ENCODE peak calls at places on chromosomes 11 and 22, in four cellular contexts. One of them, this sample, is unnamed.

GRCh38 chr22:37166675-37167066 is 17.0 kb upstream of the IL2RB start:
- DNase-seq in HepG2: peak
- DNase-seq in K562: peak
- DNase-seq in A549: peak
- DNase-seq in this sample: peak

GRCh38 chr11:7890417-7891179 is 40.5 kb downstream of the OR10A6 start:
- DNase-seq in HepG2: no peak
- DNase-seq in K562: no peak
- DNase-seq in A549: no peak
- DNase-seq in this sample: no peak

GRCh38 chr11:76604081-76604601 is 66.4 kb downstream of the LRRC32 start:
- DNase-seq in HepG2: no peak
- DNase-seq in K562: no peak
- DNase-seq in A549: no peak
- DNase-seq in this sample: no peak

GRCh38 chr11:93287434-93287833 is 43.1 kb upstream of the DEUP1 start:
- DNase-seq in A549: no peak
- DNase-seq in HepG2: no peak
- DNase-seq in K562: no peak
- DNase-seq in this sample: no peak

GRCh38 chr11:2898366-2899079 is 12.9 kb upstream of the CDKN1C start:
- DNase-seq in A549: peak
- DNase-seq in HepG2: peak
- DNase-seq in K562: peak
- DNase-seq in this sample: no peak

GRCh38 chr11:74312321-74312720 is 881 bp upstream of the P4HA3 start:
- DNase-seq in A549: peak
- DNase-seq in HepG2: no peak
- DNase-seq in K562: no peak
- DNase-seq in this sample: no peak

GRCh38 chr11:66478823-66479740 is 1.2 kb upstream of the DPP3 start:
- DNase-seq in HepG2: peak
- DNase-seq in K562: peak
- DNase-seq in A549: peak
- DNase-seq in this sample: peak

GRCh38 chr11:72523991-72524390 is 89.7 kb upstream of the CLPB start:
- DNase-seq in K562: no peak
- DNase-seq in A549: no peak
- DNase-seq in HepG2: no peak
- DNase-seq in this sample: no peak

GRCh38 chr22:34416321-34416900 is 496.1 kb upstream of the LARGE1 start:
- DNase-seq in HepG2: no peak
- DNase-seq in A549: no peak
- DNase-seq in K562: no peak
- DNase-seq in this sample: no peak

GRCh38 chr11:14184548-14184947 is 174.4 kb downstream of the RRAS2 start:
- DNase-seq in A549: no peak
- DNase-seq in K562: no peak
- DNase-seq in HepG2: peak
- DNase-seq in this sample: no peak

GRCh38 chr11:17313349-17314231 is 37.1 kb downstream of the NUCB2 start:
- DNase-seq in K562: no peak
- DNase-seq in A549: no peak
- DNase-seq in HepG2: no peak
- DNase-seq in this sample: no peak

GRCh38 chr11:70558651-70559050 is 160.3 kb downstream of the CTTN start:
- DNase-seq in K562: no peak
- DNase-seq in HepG2: no peak
- DNase-seq in A549: no peak
- DNase-seq in this sample: no peak

GRCh38 chr11:114147389-114148382 is 88.2 kb downstream of the ZBTB16 start:
- DNase-seq in HepG2: no peak
- DNase-seq in A549: no peak
- DNase-seq in K562: peak
- DNase-seq in this sample: no peak

GRCh38 chr22:29716814-29717213 is 3.0 kb upstream of the CABP7 start:
- DNase-seq in K562: peak
- DNase-seq in HepG2: peak
- DNase-seq in A549: peak
- DNase-seq in this sample: peak

GRCh38 chr11:2589538-2589934 is 110.3 kb downstream of the KCNQ1OT1 start:
- DNase-seq in HepG2: no peak
- DNase-seq in K562: no peak
- DNase-seq in A549: no peak
- DNase-seq in this sample: no peak

GRCh38 chr11:70315726-70316125 is 45.2 kb downstream of the PPFIA1 start:
- DNase-seq in A549: no peak
- DNase-seq in K562: no peak
- DNase-seq in HepG2: no peak
- DNase-seq in this sample: no peak

GRCh38 chr11:13288375-13289029 is 10.9 kb downstream of the BMAL1 start:
- DNase-seq in A549: no peak
- DNase-seq in K562: no peak
- DNase-seq in HepG2: no peak
- DNase-seq in this sample: no peak

GRCh38 chr22:16844529-16844928 is 19.3 kb upstream of the XKR3 start:
- DNase-seq in A549: no peak
- DNase-seq in K562: no peak
- DNase-seq in HepG2: no peak
- DNase-seq in this sample: no peak

GRCh38 chr11:100576044-100577021 is 110.8 kb upstream of the ARHGAP42 start:
- DNase-seq in A549: peak
- DNase-seq in K562: peak
- DNase-seq in HepG2: peak
- DNase-seq in this sample: no peak

GRCh38 chr11:45929486-45930030 is 7.1 kb downstream of the LARGE2 start:
- DNase-seq in A549: no peak
- DNase-seq in HepG2: no peak
- DNase-seq in K562: no peak
- DNase-seq in this sample: no peak

GRCh38 chr11:41044747-41045146 is 414.7 kb downstream of the LRRC4C start:
- DNase-seq in K562: no peak
- DNase-seq in HepG2: no peak
- DNase-seq in A549: no peak
- DNase-seq in this sample: no peak

GRCh38 chr11:111918390-111919256 is at the start of gene C11orf52:
- DNase-seq in K562: peak
- DNase-seq in HepG2: peak
- DNase-seq in A549: no peak
- DNase-seq in this sample: peak

GRCh38 chr22:24474221-24474620 is 20.9 kb upstream of the UPB1 start:
- DNase-seq in K562: no peak
- DNase-seq in HepG2: peak
- DNase-seq in A549: peak
- DNase-seq in this sample: no peak

GRCh38 chr11:15493921-15494630 is 379.4 kb downstream of the INSC start:
- DNase-seq in A549: no peak
- DNase-seq in HepG2: no peak
- DNase-seq in K562: no peak
- DNase-seq in this sample: no peak

GRCh38 chr11:120801801-120802689 is 221.9 kb upstream of the TBCEL start:
- DNase-seq in A549: peak
- DNase-seq in K562: peak
- DNase-seq in HepG2: peak
- DNase-seq in this sample: peak

GRCh38 chr11:20873054-20873453 is 203.7 kb downstream of the NELL1 start:
- DNase-seq in K562: peak
- DNase-seq in A549: peak
- DNase-seq in HepG2: peak
- DNase-seq in this sample: peak

GRCh38 chr22:19429950-19430889 is 1.3 kb downstream of the HIRA start:
- DNase-seq in HepG2: peak
- DNase-seq in K562: peak
- DNase-seq in A549: peak
- DNase-seq in this sample: no peak

GRCh38 chr11:9662273-9662672 is 1.6 kb upstream of the SWAP70 start:
- DNase-seq in HepG2: no peak
- DNase-seq in K562: no peak
- DNase-seq in A549: no peak
- DNase-seq in this sample: no peak

GRCh38 chr11:37952035-37952434 is 1354.0 kb upstream of the RAG2 start:
- DNase-seq in K562: no peak
- DNase-seq in A549: no peak
- DNase-seq in HepG2: no peak
- DNase-seq in this sample: no peak

GRCh38 chr11:23041104-23041503 is 180.8 kb upstream of the CCDC179 start:
- DNase-seq in HepG2: no peak
- DNase-seq in K562: no peak
- DNase-seq in A549: no peak
- DNase-seq in this sample: no peak

GRCh38 chr22:23110922-23111527 is 30.8 kb downstream of the RSPH14 start:
- DNase-seq in K562: peak
- DNase-seq in HepG2: no peak
- DNase-seq in A549: no peak
- DNase-seq in this sample: no peak

GRCh38 chr11:11740081-11740702 is 101.6 kb upstream of the USP47 start:
- DNase-seq in HepG2: no peak
- DNase-seq in K562: no peak
- DNase-seq in A549: no peak
- DNase-seq in this sample: no peak

GRCh38 chr11:125123947-125124633 is 12.7 kb upstream of the TMEM218 start:
- DNase-seq in HepG2: peak
- DNase-seq in K562: peak
- DNase-seq in A549: peak
- DNase-seq in this sample: peak

GRCh38 chr11:47177229-47177845 is 658 bp upstream of the ARFGAP2 start:
- DNase-seq in HepG2: peak
- DNase-seq in K562: peak
- DNase-seq in A549: peak
- DNase-seq in this sample: peak

GRCh38 chr22:49487950-49488349 is 339.7 kb downstream of the BRD1 start:
- DNase-seq in K562: no peak
- DNase-seq in HepG2: no peak
- DNase-seq in A549: no peak
- DNase-seq in this sample: peak

GRCh38 chr22:42745118-42745517 is 24.4 kb upstream of the A4GALT start:
- DNase-seq in K562: no peak
- DNase-seq in HepG2: no peak
- DNase-seq in A549: peak
- DNase-seq in this sample: no peak

GRCh38 chr11:23997356-23997755 is 499.5 kb upstream of the LUZP2 start:
- DNase-seq in K562: no peak
- DNase-seq in HepG2: no peak
- DNase-seq in A549: no peak
- DNase-seq in this sample: no peak

GRCh38 chr11:69054397-69055211 is 5.9 kb downstream of the TPCN2 start:
- DNase-seq in HepG2: no peak
- DNase-seq in K562: no peak
- DNase-seq in A549: no peak
- DNase-seq in this sample: no peak
- TF ChIP-seq HMGXB4 in HepG2: no peak
- TF ChIP-seq HMGXB4 in K562: no peak
- TF ChIP-seq HMGXB4 in A549: no peak
- TF ChIP-seq HMGXB4 in this sample: no peak

GRCh38 chr11:85187992-85188391 is 439.2 kb downstream of the DLG2 start:
- DNase-seq in A549: peak
- DNase-seq in K562: no peak
- DNase-seq in HepG2: peak
- DNase-seq in this sample: no peak

GRCh38 chr11:85180528-85180927 is 446.6 kb downstream of the DLG2 start:
- DNase-seq in K562: no peak
- DNase-seq in HepG2: no peak
- DNase-seq in A549: no peak
- DNase-seq in this sample: no peak

DNA sequence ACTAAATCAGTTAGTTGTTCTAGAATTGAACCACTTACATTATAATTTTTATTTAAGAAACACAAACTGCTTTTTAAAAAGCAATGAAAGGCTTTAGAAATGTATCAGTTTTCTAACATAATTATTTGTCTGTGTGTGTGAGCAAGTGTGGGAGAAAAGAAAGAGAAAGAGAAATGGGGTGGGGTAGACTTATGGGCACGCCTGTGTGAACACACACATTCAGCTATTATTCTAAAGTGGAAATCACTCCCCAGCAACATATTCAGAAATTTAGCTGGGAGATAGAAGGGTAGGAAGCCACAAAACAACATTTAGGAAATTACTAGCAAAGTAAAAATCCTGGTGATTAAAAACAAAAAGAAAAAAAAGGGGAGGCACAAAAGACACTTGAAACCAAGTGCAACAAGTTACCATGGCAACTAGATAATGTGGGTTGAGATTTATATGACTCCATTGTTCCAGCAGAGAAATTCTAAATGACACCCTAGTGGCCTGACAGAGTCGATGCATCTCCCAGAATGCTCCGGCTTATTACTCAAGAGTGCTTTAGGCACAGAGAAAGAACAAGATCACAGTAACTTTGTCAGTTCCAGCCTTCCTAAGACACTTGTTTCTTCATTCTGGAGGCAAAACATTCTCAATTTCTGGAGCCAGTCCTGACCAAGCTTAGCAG is 444.6 kb downstream of the DLG2 start:
- DNase-seq in K562: no peak
- DNase-seq in HepG2: peak
- DNase-seq in A549: peak
- DNase-seq in this sample: peak
- TF ChIP-seq HMGXB4 in K562: no peak
- TF ChIP-seq HMGXB4 in HepG2: no peak
- TF ChIP-seq HMGXB4 in A549: no peak
- TF ChIP-seq HMGXB4 in this sample: no peak

GRCh38 chr11:121892131-121892681 is 223.8 kb downstream of the BLID start:
- DNase-seq in A549: no peak
- DNase-seq in HepG2: no peak
- DNase-seq in K562: no peak
- DNase-seq in this sample: no peak
- TF ChIP-seq HMGXB4 in A549: no peak
- TF ChIP-seq HMGXB4 in HepG2: no peak
- TF ChIP-seq HMGXB4 in K562: no peak
- TF ChIP-seq HMGXB4 in this sample: no peak

GRCh38 chr11:326842-327580 is 6.4 kb upstream of the IFITM3 start:
- DNase-seq in HepG2: peak
- DNase-seq in K562: peak
- DNase-seq in A549: no peak
- DNase-seq in this sample: no peak
- TF ChIP-seq HMGXB4 in HepG2: no peak
- TF ChIP-seq HMGXB4 in K562: no peak
- TF ChIP-seq HMGXB4 in A549: no peak
- TF ChIP-seq HMGXB4 in this sample: no peak

GRCh38 chr11:118152020-118152551 is 537 bp downstream of the SCN4B start:
- DNase-seq in K562: no peak
- DNase-seq in HepG2: no peak
- DNase-seq in A549: no peak
- DNase-seq in this sample: no peak
- TF ChIP-seq HMGXB4 in K562: no peak
- TF ChIP-seq HMGXB4 in HepG2: no peak
- TF ChIP-seq HMGXB4 in A549: no peak
- TF ChIP-seq HMGXB4 in this sample: no peak

GRCh38 chr22:38802671-38803121 is 8.8 kb upstream of the DNAL4 start:
- DNase-seq in K562: no peak
- DNase-seq in A549: peak
- DNase-seq in HepG2: peak
- DNase-seq in this sample: no peak
- TF ChIP-seq HMGXB4 in K562: no peak
- TF ChIP-seq HMGXB4 in A549: no peak
- TF ChIP-seq HMGXB4 in HepG2: no peak
- TF ChIP-seq HMGXB4 in this sample: no peak

GRCh38 chr11:1298695-1299492 is 10.5 kb downstream of the TOLLIP start:
- DNase-seq in A549: peak
- DNase-seq in K562: peak
- DNase-seq in HepG2: peak
- DNase-seq in this sample: no peak
- TF ChIP-seq HMGXB4 in A549: no peak
- TF ChIP-seq HMGXB4 in K562: no peak
- TF ChIP-seq HMGXB4 in HepG2: peak
- TF ChIP-seq HMGXB4 in this sample: no peak